ENCODE peak calls at places on chromosome 2, in four cellular contexts. One of them, this sample, is unnamed.

GRCh38 chr2:217714268-217714643 is 288.5 kb downstream of the TNS1 start:
- DNase-seq in GM23248: peak; percentile 77
- DNase-seq in RWPE1: peak; percentile 30
- DNase-seq in activated CD4-positive, alpha-beta T cell treated with anti-CD3 and anti-CD28 coated beads, Interleukin-2, amount 50 U/mL, for 24 hours: no peak
- DNase-seq in this sample: no peak

GRCh38 chr2:112615051-112615450 is 30.6 kb downstream of the CHCHD5 start:
- DNase-seq in activated CD4-positive, alpha-beta T cell treated with anti-CD3 and anti-CD28 coated beads, Interleukin-2, amount 50 U/mL, for 24 hours: no peak
- DNase-seq in GM23248: no peak
- DNase-seq in RWPE1: no peak
- DNase-seq in this sample: no peak

GRCh38 chr2:179422037-179422643 is 157.5 kb upstream of the SESTD1 start:
- DNase-seq in GM23248: peak; percentile 84
- DNase-seq in activated CD4-positive, alpha-beta T cell treated with anti-CD3 and anti-CD28 coated beads, Interleukin-2, amount 50 U/mL, for 24 hours: peak; percentile 35
- DNase-seq in RWPE1: peak; percentile 34
- DNase-seq in this sample: peak; percentile 75

GRCh38 chr2:127679680-127680361 is 4.5 kb upstream of the LIMS2 start:
- DNase-seq in activated CD4-positive, alpha-beta T cell treated with anti-CD3 and anti-CD28 coated beads, Interleukin-2, amount 50 U/mL, for 24 hours: no peak
- DNase-seq in RWPE1: no peak
- DNase-seq in GM23248: no peak
- DNase-seq in this sample: no peak

GRCh38 chr2:9207641-9208301 is 1.2 kb downstream of the ASAP2 start:
- DNase-seq in activated CD4-positive, alpha-beta T cell treated with anti-CD3 and anti-CD28 coated beads, Interleukin-2, amount 50 U/mL, for 24 hours: no peak
- DNase-seq in GM23248: peak; percentile 60
- DNase-seq in RWPE1: peak; percentile 43
- DNase-seq in this sample: peak; percentile 59

GRCh38 chr2:112794131-112794733 is 9.9 kb upstream of the IL1A start:
- DNase-seq in GM23248: peak; percentile 89
- DNase-seq in RWPE1: peak; percentile 80
- DNase-seq in activated CD4-positive, alpha-beta T cell treated with anti-CD3 and anti-CD28 coated beads, Interleukin-2, amount 50 U/mL, for 24 hours: no peak
- DNase-seq in this sample: no peak

GRCh38 chr2:46701152-46701551 is 214.5 kb downstream of the MCFD2 start:
- DNase-seq in GM23248: peak; percentile 79
- DNase-seq in activated CD4-positive, alpha-beta T cell treated with anti-CD3 and anti-CD28 coated beads, Interleukin-2, amount 50 U/mL, for 24 hours: no peak
- DNase-seq in RWPE1: no peak
- DNase-seq in this sample: no peak

GRCh38 chr2:125341353-125341752 is 1314.6 kb upstream of the GYPC start:
- DNase-seq in GM23248: no peak
- DNase-seq in RWPE1: no peak
- DNase-seq in activated CD4-positive, alpha-beta T cell treated with anti-CD3 and anti-CD28 coated beads, Interleukin-2, amount 50 U/mL, for 24 hours: no peak
- DNase-seq in this sample: no peak

GRCh38 chr2:134669731-134670669 is 48.8 kb downstream of the TMEM163 start:
- DNase-seq in GM23248: no peak
- DNase-seq in RWPE1: no peak
- DNase-seq in activated CD4-positive, alpha-beta T cell treated with anti-CD3 and anti-CD28 coated beads, Interleukin-2, amount 50 U/mL, for 24 hours: no peak
- DNase-seq in this sample: no peak

GRCh38 chr2:10659898-10660568 is 29.7 kb downstream of the NOL10 start:
- DNase-seq in activated CD4-positive, alpha-beta T cell treated with anti-CD3 and anti-CD28 coated beads, Interleukin-2, amount 50 U/mL, for 24 hours: peak; percentile 13
- DNase-seq in GM23248: peak; percentile 86
- DNase-seq in RWPE1: peak; percentile 30
- DNase-seq in this sample: peak; percentile 62

GRCh38 chr2:171141320-171141719 is 19.4 kb downstream of the TLK1 start:
- DNase-seq in GM23248: peak; percentile 31
- DNase-seq in activated CD4-positive, alpha-beta T cell treated with anti-CD3 and anti-CD28 coated beads, Interleukin-2, amount 50 U/mL, for 24 hours: no peak
- DNase-seq in RWPE1: no peak
- DNase-seq in this sample: no peak

GRCh38 chr2:157789933-157790511 is 86.1 kb downstream of the ACVR1 start:
- DNase-seq in activated CD4-positive, alpha-beta T cell treated with anti-CD3 and anti-CD28 coated beads, Interleukin-2, amount 50 U/mL, for 24 hours: no peak
- DNase-seq in RWPE1: no peak
- DNase-seq in GM23248: no peak
- DNase-seq in this sample: peak; percentile 53

GRCh38 chr2:1799174-1799573 is 54.9 kb upstream of the PXDN start:
- DNase-seq in activated CD4-positive, alpha-beta T cell treated with anti-CD3 and anti-CD28 coated beads, Interleukin-2, amount 50 U/mL, for 24 hours: no peak
- DNase-seq in GM23248: no peak
- DNase-seq in RWPE1: no peak
- DNase-seq in this sample: no peak

GRCh38 chr2:33238111-33238510 is 238.3 kb upstream of the RASGRP3 start:
- DNase-seq in GM23248: peak; percentile 65
- DNase-seq in activated CD4-positive, alpha-beta T cell treated with anti-CD3 and anti-CD28 coated beads, Interleukin-2, amount 50 U/mL, for 24 hours: no peak
- DNase-seq in RWPE1: peak; percentile 42
- DNase-seq in this sample: no peak

GRCh38 chr2:133716166-133716565 is 147.9 kb upstream of the NCKAP5 start:
- DNase-seq in RWPE1: no peak
- DNase-seq in activated CD4-positive, alpha-beta T cell treated with anti-CD3 and anti-CD28 coated beads, Interleukin-2, amount 50 U/mL, for 24 hours: no peak
- DNase-seq in GM23248: no peak
- DNase-seq in this sample: no peak

GRCh38 chr2:37915773-37916172 is 9.3 kb upstream of the RMDN2 start:
- DNase-seq in activated CD4-positive, alpha-beta T cell treated with anti-CD3 and anti-CD28 coated beads, Interleukin-2, amount 50 U/mL, for 24 hours: no peak
- DNase-seq in GM23248: no peak
- DNase-seq in RWPE1: no peak
- DNase-seq in this sample: no peak

GRCh38 chr2:51219468-51219867 is 187.5 kb upstream of the NRXN1 start:
- DNase-seq in RWPE1: no peak
- DNase-seq in activated CD4-positive, alpha-beta T cell treated with anti-CD3 and anti-CD28 coated beads, Interleukin-2, amount 50 U/mL, for 24 hours: no peak
- DNase-seq in GM23248: no peak
- DNase-seq in this sample: no peak

GRCh38 chr2:8412586-8412985 is 269.3 kb upstream of the ID2 start:
- DNase-seq in RWPE1: no peak
- DNase-seq in GM23248: peak; percentile 73
- DNase-seq in activated CD4-positive, alpha-beta T cell treated with anti-CD3 and anti-CD28 coated beads, Interleukin-2, amount 50 U/mL, for 24 hours: no peak
- DNase-seq in this sample: no peak

GRCh38 chr2:138356178-138356577 is 145.4 kb upstream of the SPOPL start:
- DNase-seq in activated CD4-positive, alpha-beta T cell treated with anti-CD3 and anti-CD28 coated beads, Interleukin-2, amount 50 U/mL, for 24 hours: no peak
- DNase-seq in GM23248: peak; percentile 67
- DNase-seq in RWPE1: peak; percentile 15
- DNase-seq in this sample: no peak

GRCh38 chr2:20212459-20212870 is 12.5 kb downstream of the SDC1 start:
- DNase-seq in activated CD4-positive, alpha-beta T cell treated with anti-CD3 and anti-CD28 coated beads, Interleukin-2, amount 50 U/mL, for 24 hours: no peak
- DNase-seq in GM23248: no peak
- DNase-seq in RWPE1: peak; percentile 94
- DNase-seq in this sample: no peak

GRCh38 chr2:128410035-128410757 is 91.5 kb upstream of the HS6ST1 start:
- DNase-seq in RWPE1: no peak
- DNase-seq in GM23248: no peak
- DNase-seq in activated CD4-positive, alpha-beta T cell treated with anti-CD3 and anti-CD28 coated beads, Interleukin-2, amount 50 U/mL, for 24 hours: no peak
- DNase-seq in this sample: peak; percentile 12

GRCh38 chr2:7620255-7620654 is 703.0 kb downstream of the RNF144A start:
- DNase-seq in GM23248: peak; percentile 50
- DNase-seq in RWPE1: no peak
- DNase-seq in activated CD4-positive, alpha-beta T cell treated with anti-CD3 and anti-CD28 coated beads, Interleukin-2, amount 50 U/mL, for 24 hours: no peak
- DNase-seq in this sample: no peak

GRCh38 chr2:238125127-238125885 is 13.2 kb upstream of the KLHL30 start:
- DNase-seq in activated CD4-positive, alpha-beta T cell treated with anti-CD3 and anti-CD28 coated beads, Interleukin-2, amount 50 U/mL, for 24 hours: no peak
- DNase-seq in GM23248: no peak
- DNase-seq in RWPE1: no peak
- DNase-seq in this sample: no peak

GRCh38 chr2:168120310-168120709 is 127.1 kb downstream of the STK39 start:
- DNase-seq in RWPE1: no peak
- DNase-seq in activated CD4-positive, alpha-beta T cell treated with anti-CD3 and anti-CD28 coated beads, Interleukin-2, amount 50 U/mL, for 24 hours: no peak
- DNase-seq in GM23248: no peak
- DNase-seq in this sample: no peak

GRCh38 chr2:124983595-124983994 is 958.5 kb downstream of the CNTNAP5 start:
- DNase-seq in GM23248: peak; percentile 11
- DNase-seq in activated CD4-positive, alpha-beta T cell treated with anti-CD3 and anti-CD28 coated beads, Interleukin-2, amount 50 U/mL, for 24 hours: no peak
- DNase-seq in RWPE1: peak; percentile 35
- DNase-seq in this sample: no peak

GRCh38 chr2:226995625-226996041 is 159.8 kb downstream of the RHBDD1 start:
- DNase-seq in GM23248: peak; percentile 92
- DNase-seq in RWPE1: peak; percentile 34
- DNase-seq in activated CD4-positive, alpha-beta T cell treated with anti-CD3 and anti-CD28 coated beads, Interleukin-2, amount 50 U/mL, for 24 hours: peak; percentile 25
- DNase-seq in this sample: no peak

GRCh38 chr2:171161425-171162289 is 964 bp upstream of the TLK1 start:
- DNase-seq in RWPE1: no peak
- DNase-seq in activated CD4-positive, alpha-beta T cell treated with anti-CD3 and anti-CD28 coated beads, Interleukin-2, amount 50 U/mL, for 24 hours: no peak
- DNase-seq in GM23248: peak; percentile 4
- DNase-seq in this sample: no peak

GRCh38 chr2:109637749-109638570 is 23.8 kb downstream of the SOWAHC start:
- DNase-seq in RWPE1: no peak
- DNase-seq in GM23248: peak; percentile 83
- DNase-seq in activated CD4-positive, alpha-beta T cell treated with anti-CD3 and anti-CD28 coated beads, Interleukin-2, amount 50 U/mL, for 24 hours: no peak
- DNase-seq in this sample: no peak

GRCh38 chr2:216059233-216059834 is 22.3 kb downstream of the PECR start:
- DNase-seq in GM23248: no peak
- DNase-seq in RWPE1: no peak
- DNase-seq in activated CD4-positive, alpha-beta T cell treated with anti-CD3 and anti-CD28 coated beads, Interleukin-2, amount 50 U/mL, for 24 hours: no peak
- DNase-seq in this sample: no peak

This sample was measured in colonic mucosa.